ENCODE peak calls at places on chromosomes 11 and 22, in four cellular contexts. X is A549, K is neural progenitor cell, L is foreskin fibroblast. S is an unnamed sample.
A peak's percentile ranks its signal among the peaks of the same experiment; 100 is the strongest.

GRCh38 chr11:37040921-37041320 is 442.9 kb upstream of the RAG2 start:
- DNase-seq in X (no peak), K (no peak), L (no peak), S (no peak)

GRCh38 chr11:57379732-57380131 is 1.2 kb downstream of the PRG3 start:
- DNase-seq in X (no peak), K (peak; percentile 81), L (no peak), S (no peak)

GRCh38 chr11:102457865-102458264 is 5.3 kb upstream of the TMEM123 start:
- DNase-seq in X (no peak), K (no peak), L (no peak), S (no peak)

GRCh38 chr22:45310331-45311032 is 748 bp downstream of the FAM118A start:
- DNase-seq in X (no peak), K (peak; percentile 46), L (no peak), S (no peak)

GRCh38 chr22:45424241-45424731 is 10.8 kb downstream of the RIBC2 start:
- DNase-seq in X (no peak), K (no peak), L (no peak), S (no peak)

GRCh38 chr11:92611157-92611556 is 358.3 kb upstream of the MTNR1B start:
- DNase-seq in X (no peak), K (no peak), L (no peak), S (no peak)

GRCh38 chr11:97332271-97332670 is 942.5 kb downstream of the JRKL start:
- DNase-seq in X (no peak), K (peak; percentile 42), L (no peak), S (no peak)

GRCh38 chr11:119378851-119379465 is 2.5 kb downstream of the USP2 start:
- DNase-seq in X (no peak), K (peak; percentile 65), L (no peak), S (no peak)

GRCh38 chr11:18703001-18703763 is 4.6 kb downstream of the TMEM86A start:
- DNase-seq in X (no peak), K (peak; percentile 23), L (no peak), S (no peak)

GRCh38 chr11:85595285-85595884 is 31.8 kb downstream of the DLG2 start:
- DNase-seq in X (peak; percentile 41), K (peak; percentile 53), L (peak; percentile 23), S (peak; percentile 50)

GRCh38 chr22:26547426-26547825 is 35.2 kb upstream of the TFIP11 start:
- DNase-seq in X (no peak), K (no peak), L (no peak), S (no peak)

GRCh38 chr11:115503083-115503885 is 931 bp downstream of the CADM1 start:
- DNase-seq in X (peak; percentile 21), K (peak; percentile 85), L (peak; percentile 14), S (no peak)

GRCh38 chr22:29202231-29203192 is 3.2 kb upstream of the EMID1 start:
- DNase-seq in X (peak; percentile 18), K (peak; percentile 65), L (no peak), S (no peak)
- TF ChIP-seq CTCF in X (peak; percentile 35), K (peak; percentile 53), L (peak; percentile 29), S (peak; percentile 47)

GRCh38 chr11:61893981-61894380 is 2.6 kb upstream of the FADS3 start:
- DNase-seq in X (no peak), K (no peak), L (peak; percentile 79), S (peak; percentile 96)

GRCh38 chr11:61891331-61892084 is at the start of gene FADS3:
- DNase-seq in X (peak; percentile 76), K (peak; percentile 90), L (peak; percentile 83), S (peak; percentile 62)

GRCh38 chr11:61890536-61891330 is 612 bp downstream of the FADS3 start:
- DNase-seq in X (peak; percentile 50), K (peak; percentile 71), L (peak; percentile 77), S (peak; percentile 80)

GRCh38 chr11:61889831-61890230 is 1.5 kb downstream of the FADS3 start:
- DNase-seq in X (no peak), K (no peak), L (no peak), S (no peak)

GRCh38 chr11:61892085-61892370 is 683 bp upstream of the FADS3 start:
- DNase-seq in X (no peak), K (no peak), L (no peak), S (no peak)
- TF ChIP-seq CTCF in X (no peak), K (no peak), L (no peak), S (no peak)

GRCh38 chr11:90438069-90438468 is 215.2 kb upstream of the CHORDC1 start:
- DNase-seq in X (no peak), K (no peak), L (no peak), S (no peak)

GRCh38 chr11:90434858-90435257 is 212.0 kb upstream of the CHORDC1 start:
- DNase-seq in X (no peak), K (peak; percentile 8), L (no peak), S (no peak)
- TF ChIP-seq CTCF in X (no peak), K (peak; percentile 25), L (no peak), S (no peak)

DNA sequence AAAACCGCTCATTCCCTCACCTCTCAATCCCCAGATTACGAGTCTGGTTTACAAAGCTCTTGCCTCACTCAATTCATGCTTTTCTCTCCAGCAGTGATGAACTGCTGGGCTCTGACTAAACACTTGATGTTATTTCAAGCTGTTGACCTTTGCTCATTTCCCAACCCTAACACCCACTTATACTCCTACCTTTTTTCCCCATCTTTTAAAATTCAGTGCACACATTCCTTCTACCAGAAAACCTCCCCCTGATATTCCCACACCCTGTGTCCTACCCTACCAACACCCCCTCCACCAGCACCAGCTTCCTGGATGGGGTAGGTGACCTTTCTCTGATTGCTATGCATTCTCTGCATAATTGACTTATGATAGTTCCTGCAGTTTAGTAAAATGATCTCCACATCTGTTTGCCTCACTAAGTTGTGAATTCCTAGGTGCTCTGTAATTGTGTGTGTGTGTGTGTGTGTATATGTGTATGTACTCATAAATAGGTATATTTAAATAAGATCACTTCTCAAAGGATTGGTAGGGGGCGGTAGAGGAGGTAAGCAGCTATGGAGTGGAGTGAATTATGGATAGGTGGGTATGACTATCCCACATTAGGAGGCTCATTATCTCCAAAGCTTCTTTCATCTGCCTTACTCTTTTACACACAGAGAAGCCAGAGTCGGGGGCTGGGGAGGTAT is 842 bp downstream of the HEPACAM start:
- DNase-seq in X (no peak), K (no peak), L (peak; percentile 90), S (peak; percentile 78)
- TF ChIP-seq CTCF in X (no peak), K (peak; percentile 18), L (peak; percentile 6), S (peak; percentile 57)

GRCh38 chr11:113504071-113504470 is 28.9 kb upstream of the DRD2 start:
- DNase-seq in X (no peak), K (no peak), L (no peak), S (no peak)

GRCh38 chr11:113504586-113504985 is 29.4 kb upstream of the DRD2 start:
- DNase-seq in X (no peak), K (no peak), L (no peak), S (no peak)

GRCh38 chr11:113505541-113506375 is 30.6 kb upstream of the DRD2 start:
- DNase-seq in X (no peak), K (peak; percentile 33), L (peak; percentile 67), S (no peak)

GRCh38 chr11:113506461-113506860 is 31.3 kb upstream of the DRD2 start:
- DNase-seq in X (no peak), K (no peak), L (no peak), S (no peak)

GRCh38 chr11:113505046-113505445 is 29.8 kb upstream of the DRD2 start:
- DNase-seq in X (no peak), K (no peak), L (no peak), S (no peak)
- TF ChIP-seq CTCF in X (no peak), K (no peak), L (no peak), S (no peak)

S was measured in HFFc6.